ENCODE peak calls at places on chromosomes 5 and 9, in nine cellular contexts. L, S, P, A, N, W, M, E and O are unnamed samples.

GRCh38 chr5:102718819-102719218 is 36.3 kb upstream of the PAM start:
- DNase-seq in L (no peak), S (no peak), P (peak; percentile 5), A (no peak), N (no peak), W (no peak), M (no peak), E (no peak), O (no peak)

GRCh38 chr9:79974806-79975422 is 403.1 kb downstream of the TLE4 start:
- DNase-seq in L (no peak), S (no peak), P (no peak), A (no peak), N (no peak), W (no peak), M (no peak), E (no peak), O (no peak)

GRCh38 chr9:95509851-95510529 is 6.8 kb downstream of the PTCH1 start:
- DNase-seq in L (no peak), S (no peak), P (no peak), A (peak; percentile 45), N (peak; percentile 69), W (no peak), M (no peak), E (no peak), O (no peak)

GRCh38 chr5:146007270-146007669 is 70.9 kb downstream of the SH3RF2 start:
- DNase-seq in L (peak; percentile 27), S (no peak), P (peak; percentile 22), A (no peak), N (no peak), W (no peak), M (no peak), E (no peak), O (no peak)

GRCh38 chr9:131674425-131675421 is 65.2 kb downstream of the RAPGEF1 start:
- DNase-seq in L (no peak), S (no peak), P (no peak), A (peak; percentile 47), N (no peak), W (peak; percentile 72), M (no peak), E (no peak), O (no peak)

GRCh38 chr9:89359018-89359417 is 40.7 kb downstream of the SECISBP2 start:
- DNase-seq in L (no peak), S (no peak), P (no peak), A (peak; percentile 56), N (no peak), W (no peak), M (no peak), E (no peak), O (no peak)

GRCh38 chr5:10201223-10201868 is 48.3 kb downstream of the ATPSCKMT start:
- DNase-seq in L (no peak), S (no peak), P (peak; percentile 4), A (no peak), N (no peak), W (no peak), M (no peak), E (peak; percentile 31), O (no peak)

GRCh38 chr9:136107953-136108647 is 10.6 kb downstream of the TMEM250 start:
- DNase-seq in L (no peak), S (no peak), P (no peak), A (no peak), N (no peak), W (no peak), M (no peak), E (peak; percentile 61), O (no peak)

GRCh38 chr5:57711471-57711870 is 228.9 kb upstream of the ACTBL2 start:
- DNase-seq in L (no peak), S (peak; percentile 39), P (peak; percentile 38), A (no peak), N (no peak), W (no peak), M (no peak), E (no peak), O (no peak)

DNA sequence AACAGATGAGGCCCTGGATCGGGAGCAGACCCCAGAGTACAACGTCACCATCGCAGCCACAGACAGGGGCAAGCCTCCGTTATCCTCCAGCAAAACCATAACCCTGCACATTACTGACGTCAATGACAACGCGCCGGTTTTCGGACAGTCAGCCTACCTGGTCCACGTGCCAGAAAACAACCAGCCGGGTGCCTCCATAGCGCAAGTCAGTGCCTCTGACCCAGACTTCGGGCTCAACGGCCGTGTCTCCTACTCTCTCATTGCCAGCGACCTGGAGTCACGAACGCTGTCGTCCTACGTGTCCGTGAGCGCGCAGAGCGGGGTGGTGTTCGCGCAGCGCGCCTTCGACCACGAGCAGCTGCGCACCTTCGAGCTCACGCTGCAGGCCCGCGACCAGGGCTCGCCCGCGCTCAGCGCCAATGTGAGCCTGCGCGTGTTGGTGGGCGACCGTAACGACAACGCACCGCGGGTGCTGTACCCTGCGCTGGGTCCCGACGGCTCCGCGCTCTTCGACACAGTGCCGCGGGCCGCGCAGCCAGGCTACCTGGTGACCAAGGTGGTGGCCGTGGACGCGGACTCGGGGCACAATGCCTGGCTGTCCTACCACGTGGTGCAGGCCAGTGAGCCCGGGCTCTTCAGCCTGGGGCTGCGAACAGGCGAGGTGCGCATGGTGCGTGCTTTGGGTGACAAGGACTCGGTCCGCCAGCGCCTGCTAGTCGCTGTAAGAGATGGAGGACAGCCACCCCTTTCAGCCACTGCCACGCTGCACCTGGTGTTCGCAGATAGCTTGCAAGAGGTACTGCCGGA is 1.6 kb upstream of the PCDHGA11 start:
- DNase-seq in L (no peak), S (no peak), P (no peak), A (no peak), N (no peak), W (peak; percentile 68), M (no peak), E (no peak), O (no peak)
- H3K9me3 ChIP-seq in L (peaks cover 22% of the 10 kb centered on the region), S (peaks cover 23% of the 10 kb centered on the region), P (peaks cover 28% of the 10 kb centered on the region), A (peaks cover 61% of the 10 kb centered on the region), N (peaks cover 96% of the 10 kb centered on the region), W (peaks cover 76% of the 10 kb centered on the region), M (peaks cover 53% of the 10 kb centered on the region), E (peaks cover 1% of the 10 kb centered on the region), O (peaks cover 9% of the 10 kb centered on the region)

DNA sequence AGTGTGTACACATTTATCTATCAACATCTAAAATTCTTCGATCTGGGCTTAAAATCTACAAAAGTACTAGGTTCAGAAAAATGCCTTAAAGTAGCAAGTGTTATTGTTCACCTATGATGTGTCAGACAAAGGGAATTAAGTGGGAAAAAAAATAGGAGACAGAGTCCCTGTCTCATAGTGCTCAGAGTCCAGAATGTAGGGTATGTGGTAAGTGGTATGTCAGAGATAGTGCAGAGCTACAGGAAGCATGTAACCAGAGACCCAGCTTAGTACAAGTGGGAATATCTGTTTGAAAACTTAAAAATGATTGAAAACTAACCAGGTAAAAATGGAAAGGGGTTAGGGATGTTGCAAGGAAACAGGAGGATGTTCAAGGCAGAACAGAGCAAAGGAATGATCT is 482.8 kb downstream of the ELAVL2 start:
- DNase-seq in L (no peak), S (peak; percentile 14), P (peak; percentile 17), A (no peak), N (no peak), W (no peak), M (no peak), E (no peak), O (no peak)
- H3K9me3 ChIP-seq in L (peaks cover 11% of the 10 kb centered on the region), S (no peaks in the 10 kb centered on the region), P (no peaks in the 10 kb centered on the region), A (peaks cover 8% of the 10 kb centered on the region), N (no peaks in the 10 kb centered on the region), W (peaks cover 7% of the 10 kb centered on the region), M (peaks cover 3% of the 10 kb centered on the region), E (no peaks in the 10 kb centered on the region), O (peaks cover 4% of the 10 kb centered on the region)

DNA sequence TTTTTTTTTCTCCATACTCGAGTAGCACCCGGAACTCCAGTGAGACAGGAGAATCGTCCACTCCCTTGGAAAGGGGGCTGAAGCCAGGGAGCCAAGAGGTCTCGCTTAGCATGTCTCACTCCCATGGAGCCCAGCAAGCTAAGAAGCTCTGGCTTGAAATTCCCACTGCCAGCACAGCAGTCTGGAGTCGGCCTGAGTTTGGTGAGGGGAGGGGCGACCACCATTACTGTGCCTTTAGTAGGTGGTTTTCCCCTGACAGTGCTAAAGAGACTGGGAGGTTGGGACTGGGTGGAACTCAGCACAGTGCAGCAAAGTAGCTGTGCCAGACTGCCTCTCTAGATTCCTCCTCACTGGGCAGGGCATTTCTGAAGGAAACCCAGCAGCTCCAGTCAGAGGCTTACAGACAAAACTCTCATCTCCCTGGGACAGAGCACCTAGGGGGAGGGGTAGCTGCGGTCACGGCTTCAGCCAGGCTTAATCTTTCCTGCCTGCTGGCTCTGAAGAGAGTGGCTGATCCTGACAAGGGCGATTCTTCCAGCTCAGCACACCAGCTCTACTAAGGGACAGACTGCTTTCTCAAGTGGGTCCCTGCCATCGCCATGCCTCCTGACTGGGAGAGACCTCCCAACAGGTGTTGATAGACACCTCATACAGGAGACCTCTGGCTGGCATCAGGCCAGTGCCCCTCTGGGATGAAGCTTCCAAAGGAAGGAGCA is 414.5 kb upstream of the ZNF608 start:
- DNase-seq in L (no peak), S (peak; percentile 32), P (peak; percentile 54), A (peak; percentile 20), N (no peak), W (no peak), M (no peak), E (no peak), O (no peak)
- H3K9me3 ChIP-seq in L (no peaks in the 10 kb centered on the region), S (no peaks in the 10 kb centered on the region), P (peaks cover 19% of the 10 kb centered on the region), A (no peaks in the 10 kb centered on the region), N (no peaks in the 10 kb centered on the region), W (peaks cover 26% of the 10 kb centered on the region), M (no peaks in the 10 kb centered on the region), E (no peaks in the 10 kb centered on the region), O (peaks cover 3% of the 10 kb centered on the region)

GRCh38 chr9:40925149-40925548 is 203.3 kb downstream of the FOXD4L6 start:
- DNase-seq in L (no peak), S (no peak), P (no peak), A (no peak), N (no peak), W (no peak), M (no peak), E (no peak), O (no peak)

GRCh38 chr9:40927260-40927631 is 201.2 kb downstream of the FOXD4L6 start:
- DNase-seq in L (no peak), S (no peak), P (no peak), A (no peak), N (no peak), W (no peak), M (no peak), E (no peak), O (no peak)

GRCh38 chr9:40927851-40928802 is 200.4 kb downstream of the FOXD4L6 start:
- DNase-seq in L (no peak), S (no peak), P (no peak), A (no peak), N (no peak), W (no peak), M (no peak), E (no peak), O (no peak)

GRCh38 chr9:40926404-40927259 is 201.8 kb downstream of the FOXD4L6 start:
- DNase-seq in L (no peak), S (no peak), P (no peak), A (no peak), N (no peak), W (no peak), M (no peak), E (no peak), O (no peak)

DNA sequence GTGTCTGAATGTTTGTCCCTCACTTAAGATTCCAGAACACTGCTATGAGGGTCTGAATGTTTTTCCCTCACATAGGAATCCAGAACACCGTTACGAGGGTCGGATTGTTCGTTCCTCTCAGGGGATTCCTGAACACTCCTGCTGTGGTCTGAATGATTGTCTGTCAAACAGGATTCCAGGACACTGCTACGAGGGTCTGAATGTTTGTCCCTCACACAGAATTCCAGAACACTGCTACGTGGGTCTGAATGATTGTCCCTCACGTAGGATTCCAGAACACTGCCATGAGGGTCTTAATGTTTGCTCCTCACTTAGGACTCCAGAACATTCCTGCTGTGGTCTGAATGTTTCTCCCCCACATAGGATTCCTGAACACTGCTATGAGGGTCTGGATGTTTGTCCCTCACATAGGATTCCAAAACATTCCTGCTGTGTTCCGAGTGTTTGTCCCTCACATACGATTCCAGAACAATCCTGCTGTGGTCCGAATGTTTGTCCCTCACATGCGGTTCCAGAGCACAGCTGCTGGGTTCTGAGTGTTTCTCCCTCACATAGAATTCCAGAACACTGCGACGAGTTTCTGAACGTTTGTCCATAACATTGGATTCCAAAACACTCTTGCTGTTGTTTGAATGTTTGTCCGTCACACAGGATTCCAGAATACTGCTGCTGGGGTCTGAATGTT is 199.5 kb downstream of the FOXD4L6 start:
- DNase-seq in L (no peak), S (no peak), P (no peak), A (no peak), N (no peak), W (no peak), M (no peak), E (no peak), O (no peak)
- H3K9me3 ChIP-seq in L (no peaks in the 10 kb centered on the region), S (peaks cover 44% of the 10 kb centered on the region), P (peaks cover 76% of the 10 kb centered on the region), A (peaks cover 88% of the 10 kb centered on the region), N (peaks cover 82% of the 10 kb centered on the region), W (peaks cover 89% of the 10 kb centered on the region), M (peaks cover 73% of the 10 kb centered on the region), E (peaks cover 12% of the 10 kb centered on the region), O (peaks cover 53% of the 10 kb centered on the region)